ENCODE peak calls at places on chromosomes 11 and 22, in eight cellular contexts. D is spleen, Q is transverse colon, V is GM12878, F is ovary, U is right lobe of liver, O is testis, C is K562. L is an unnamed sample.

GRCh38 chr11:8247312-8247711 is 16.4 kb downstream of the LMO1 start:
- DNase-seq in D (peak; percentile 76), Q (peak; percentile 38), V (no peak), F (no peak), U (no peak), O (no peak), C (peak; percentile 49), L (no peak)

GRCh38 chr22:47547239-47547661 is 784.8 kb downstream of the TBC1D22A start:
- DNase-seq in D (no peak), Q (no peak), V (no peak), F (no peak), U (peak; percentile 26), O (no peak), C (no peak), L (no peak)

GRCh38 chr11:75241036-75241905 is 697 bp downstream of the TPBGL start:
- DNase-seq in D (peak; percentile 97), Q (peak; percentile 87), V (no peak), F (peak; percentile 75), U (peak; percentile 88), O (peak; percentile 86), C (peak; percentile 95), L (peak; percentile 85)

GRCh38 chr22:38694049-38694448 is 6.7 kb downstream of the JOSD1 start:
- DNase-seq in D (no peak), Q (peak; percentile 72), V (no peak), F (no peak), U (no peak), O (no peak), C (no peak), L (no peak)

GRCh38 chr22:24695958-24696511 is 78.5 kb downstream of the PIWIL3 start:
- DNase-seq in D (no peak), Q (no peak), V (no peak), F (no peak), U (no peak), O (no peak), C (peak; percentile 36), L (no peak)

GRCh38 chr22:48494256-48494967 is 1333.3 kb downstream of the BRD1 start:
- DNase-seq in D (peak; percentile 62), Q (no peak), V (no peak), F (peak; percentile 7), U (no peak), O (no peak), C (no peak), L (peak; percentile 54)

GRCh38 chr11:35087648-35088047 is 51.3 kb upstream of the CD44 start:
- DNase-seq in D (no peak), Q (no peak), V (no peak), F (no peak), U (no peak), O (no peak), C (no peak), L (no peak)

GRCh38 chr11:127385071-127385470 is 384.5 kb upstream of the KIRREL3 start:
- DNase-seq in D (no peak), Q (no peak), V (no peak), F (no peak), U (no peak), O (no peak), C (no peak), L (no peak)

GRCh38 chr11:107716884-107717532 is 5.2 kb upstream of the SLN start:
- DNase-seq in D (no peak), Q (no peak), V (no peak), F (no peak), U (no peak), O (no peak), C (no peak), L (no peak)

GRCh38 chr22:49156662-49157285 is 670.9 kb downstream of the BRD1 start:
- DNase-seq in D (peak; percentile 57), Q (peak; percentile 17), V (no peak), F (no peak), U (no peak), O (no peak), C (no peak), L (no peak)

DNA sequence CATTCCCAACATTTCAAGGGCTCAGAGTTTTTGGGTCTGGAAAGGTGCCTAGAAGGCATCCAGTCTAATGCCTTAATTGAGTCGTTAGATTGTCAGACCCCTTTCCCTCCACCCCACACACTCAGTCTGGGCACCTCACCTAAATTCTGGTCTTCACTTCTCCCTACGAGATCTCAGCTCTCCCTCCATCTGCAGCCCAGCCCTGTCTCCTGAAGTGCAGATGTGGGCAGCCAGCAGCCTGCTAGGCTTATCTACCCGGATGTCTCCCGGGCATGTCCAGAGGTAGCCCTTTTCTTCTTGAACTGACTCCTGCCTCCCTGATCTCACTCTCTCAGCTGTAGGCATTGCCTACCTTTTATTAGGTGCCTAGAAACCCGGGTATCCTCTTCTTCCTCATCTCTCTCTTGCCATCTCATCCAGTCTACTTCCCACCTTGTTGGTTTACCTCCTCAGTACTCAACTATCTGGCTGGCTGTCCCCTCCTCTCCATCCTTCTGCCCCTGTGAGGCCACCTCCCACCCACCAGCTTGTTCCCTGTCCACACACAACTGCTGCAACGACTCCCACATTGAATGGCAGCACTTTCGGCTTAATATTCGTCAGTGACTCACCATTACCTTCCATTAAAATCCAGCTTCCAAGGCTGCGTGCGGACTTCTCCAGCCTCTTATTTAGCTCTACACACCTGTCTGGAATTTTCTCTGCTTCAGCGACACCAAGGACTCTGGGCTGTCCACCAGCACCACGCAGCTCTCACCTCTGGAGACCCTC is 6.2 kb downstream of the SEPTIN3 start:
- DNase-seq in D (no peak), Q (no peak), V (no peak), F (no peak), U (no peak), O (no peak), C (no peak), L (no peak)
- H3K27ac ChIP-seq in D (no peak overlapping the region), Q (no peak overlapping the region), V (no peak overlapping the region), F (no peak overlapping the region), U (no peak overlapping the region), O (no peak overlapping the region), C (no peak overlapping the region), L (no peak overlapping the region)

GRCh38 chr11:123593570-123593969 is 60.9 kb downstream of the SCN3B start:
- DNase-seq in D (no peak), Q (no peak), V (no peak), F (no peak), U (no peak), O (no peak), C (no peak), L (no peak)

GRCh38 chr11:123587559-123587958 is 66.9 kb downstream of the SCN3B start:
- DNase-seq in D (no peak), Q (peak; percentile 39), V (no peak), F (no peak), U (no peak), O (no peak), C (no peak), L (no peak)

GRCh38 chr11:123588863-123589262 is 65.6 kb downstream of the SCN3B start:
- DNase-seq in D (no peak), Q (no peak), V (no peak), F (no peak), U (no peak), O (no peak), C (no peak), L (no peak)

GRCh38 chr11:123588117-123588815 is 66.2 kb downstream of the SCN3B start:
- DNase-seq in D (no peak), Q (peak; percentile 77), V (no peak), F (no peak), U (peak; percentile 58), O (peak; percentile 60), C (no peak), L (no peak)

DNA sequence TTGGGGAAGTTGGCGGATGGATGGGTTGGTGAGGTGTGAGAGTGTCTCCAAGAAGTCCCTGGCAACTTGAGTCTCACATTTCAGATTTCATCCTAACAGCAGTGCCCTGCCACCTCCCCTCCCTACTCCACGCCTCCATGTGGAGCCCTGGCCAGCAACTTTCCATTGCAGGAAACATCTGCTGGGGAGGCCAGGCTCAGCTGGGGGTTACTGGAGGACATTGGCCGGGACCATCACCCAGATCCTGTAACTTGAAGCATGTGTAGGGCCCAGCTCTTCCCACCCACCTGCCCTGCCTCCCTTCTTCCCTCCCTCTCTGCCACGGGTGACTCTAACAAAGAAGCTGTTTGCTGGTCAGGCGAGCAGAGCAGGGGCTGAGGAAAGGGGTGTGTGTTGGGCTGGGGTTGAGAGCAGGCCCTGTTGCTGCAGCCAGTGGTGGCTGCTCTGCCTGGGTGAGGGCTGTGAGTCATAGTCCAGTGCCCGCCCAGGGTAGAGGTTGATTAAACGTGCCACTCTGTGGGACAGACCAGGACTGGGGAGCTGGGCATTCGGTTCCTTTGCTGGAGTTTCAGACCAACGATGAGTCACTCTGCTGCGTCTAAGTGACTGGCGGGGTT is 64.0 kb downstream of the SCN3B start:
- DNase-seq in D (no peak), Q (peak; percentile 66), V (no peak), F (no peak), U (no peak), O (peak; percentile 23), C (no peak), L (no peak)
- TF ChIP-seq POLR2A in D (no peak), Q (no peak), V (no peak), F (no peak), U (peak; percentile 21), O (no peak), C (no peak), L (no peak)

DNA sequence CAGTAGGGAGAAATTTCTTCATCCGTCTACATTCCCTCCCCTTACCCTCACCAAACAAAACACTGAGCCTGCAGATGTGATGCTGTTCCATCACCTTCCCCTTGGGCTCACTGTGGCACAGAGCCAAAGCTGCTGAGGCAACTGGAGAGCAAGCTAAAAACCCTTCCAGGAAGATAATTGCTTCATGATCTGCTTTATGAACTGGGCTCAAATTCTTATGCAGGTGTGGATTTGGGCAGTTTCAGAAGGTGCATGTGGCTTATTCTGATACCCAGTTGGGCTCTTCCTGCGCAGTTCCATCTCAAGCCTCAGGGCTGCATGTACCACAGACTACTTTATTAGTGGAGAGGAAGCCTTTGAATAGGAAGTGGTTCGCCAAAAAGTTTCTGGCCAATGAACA is 58.3 kb downstream of the AAMDC start:
- DNase-seq in D (no peak), Q (no peak), V (peak; percentile 3), F (peak; percentile 74), U (no peak), O (peak; percentile 29), C (no peak), L (peak; percentile 82)
- H3K27ac ChIP-seq in D (no peak overlapping the region), Q (no peak overlapping the region), V (no peak overlapping the region), F (no peak overlapping the region), U (no peak overlapping the region), O (no peak overlapping the region), C (no peak overlapping the region), L (no peak overlapping the region)

DNA sequence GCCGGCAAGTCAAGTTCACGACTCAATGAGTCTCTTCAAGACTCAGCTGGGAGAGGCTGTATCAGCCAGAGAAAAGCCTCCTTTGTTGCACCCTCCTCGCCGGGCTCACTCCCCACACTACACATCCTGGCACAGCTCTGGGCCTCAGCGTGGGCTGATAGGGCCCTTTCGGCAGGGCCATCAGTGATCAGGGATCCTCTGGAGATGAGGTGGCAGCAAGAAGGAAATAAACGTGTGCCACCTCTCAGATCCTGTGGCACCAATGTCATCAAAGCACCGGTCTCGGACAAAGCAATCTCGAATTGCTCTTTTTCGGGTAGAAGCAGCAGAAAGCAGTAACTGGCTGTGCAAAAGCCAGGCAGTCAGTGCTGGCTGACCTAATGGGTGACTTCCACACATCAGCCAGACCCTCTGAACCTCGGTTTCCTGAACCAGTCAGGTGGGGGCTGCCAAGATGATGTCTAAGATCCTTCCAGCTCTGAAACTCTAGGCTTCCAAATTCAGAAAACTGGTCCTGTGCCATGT is 2.1 kb downstream of the EHD1 start:
- DNase-seq in D (peak; percentile 82), Q (no peak), V (no peak), F (no peak), U (no peak), O (no peak), C (no peak), L (no peak)
- TF ChIP-seq POLR2A in D (no peak), Q (no peak), V (peak; percentile 24), F (no peak), U (no peak), O (no peak), C (no peak), L (no peak)

L was measured in sigmoid colon.